ENCODE peak calls at places on chromosomes 13 and 19, in seven cellular contexts. One of them, this sample, is unnamed.
A peak's percentile ranks its signal among the peaks of the same experiment; 100 is the strongest.

GRCh38 chr13:78978381-78978998 is 319.5 kb upstream of the OBI1 start:
- DNase-seq in body of pancreas: peak; percentile 40
- DNase-seq in foreskin fibroblast: peak; percentile 33
- DNase-seq in Peyer's patch: no peak
- DNase-seq in SJSA1: peak; percentile 53
- DNase-seq in fibroblast of the aortic adventitia: peak; percentile 75
- DNase-seq in pancreas: peak; percentile 17
- DNase-seq in this sample: peak; percentile 68

GRCh38 chr13:107480130-107480529 is 735.2 kb downstream of the LIG4 start:
- DNase-seq in body of pancreas: no peak
- DNase-seq in pancreas: no peak
- DNase-seq in foreskin fibroblast: no peak
- DNase-seq in fibroblast of the aortic adventitia: no peak
- DNase-seq in SJSA1: no peak
- DNase-seq in Peyer's patch: no peak
- DNase-seq in this sample: no peak

GRCh38 chr19:38173324-38174041 is 50.5 kb downstream of the DPF1 start:
- DNase-seq in Peyer's patch: peak; percentile 87
- DNase-seq in foreskin fibroblast: peak; percentile 78
- DNase-seq in fibroblast of the aortic adventitia: peak; percentile 74
- DNase-seq in body of pancreas: peak; percentile 72
- DNase-seq in SJSA1: no peak
- DNase-seq in pancreas: peak; percentile 29
- DNase-seq in this sample: no peak

GRCh38 chr13:27288397-27288796 is 17.8 kb downstream of the RASL11A start:
- DNase-seq in body of pancreas: no peak
- DNase-seq in foreskin fibroblast: no peak
- DNase-seq in pancreas: no peak
- DNase-seq in fibroblast of the aortic adventitia: no peak
- DNase-seq in SJSA1: no peak
- DNase-seq in Peyer's patch: no peak
- DNase-seq in this sample: no peak

GRCh38 chr19:1131718-1132552 is 28.1 kb downstream of the GPX4 start:
- DNase-seq in foreskin fibroblast: peak; percentile 97
- DNase-seq in pancreas: peak; percentile 66
- DNase-seq in Peyer's patch: peak; percentile 92
- DNase-seq in fibroblast of the aortic adventitia: peak; percentile 89
- DNase-seq in body of pancreas: peak; percentile 66
- DNase-seq in SJSA1: peak; percentile 88
- DNase-seq in this sample: peak; percentile 70

GRCh38 chr19:1239796-1240737 is 1.5 kb upstream of the ATP5F1D start:
- DNase-seq in foreskin fibroblast: peak; percentile 98
- DNase-seq in fibroblast of the aortic adventitia: peak; percentile 88
- DNase-seq in body of pancreas: peak; percentile 88
- DNase-seq in SJSA1: peak; percentile 90
- DNase-seq in pancreas: peak; percentile 73
- DNase-seq in Peyer's patch: peak; percentile 83
- DNase-seq in this sample: peak; percentile 67

GRCh38 chr13:49828452-49828851 is 36.0 kb upstream of the KPNA3 start:
- DNase-seq in pancreas: no peak
- DNase-seq in foreskin fibroblast: no peak
- DNase-seq in SJSA1: no peak
- DNase-seq in Peyer's patch: no peak
- DNase-seq in body of pancreas: no peak
- DNase-seq in fibroblast of the aortic adventitia: no peak
- DNase-seq in this sample: no peak

GRCh38 chr19:1948676-1949075 is 7.7 kb downstream of the CSNK1G2 start:
- DNase-seq in foreskin fibroblast: no peak
- DNase-seq in body of pancreas: no peak
- DNase-seq in fibroblast of the aortic adventitia: no peak
- DNase-seq in SJSA1: no peak
- DNase-seq in Peyer's patch: no peak
- DNase-seq in pancreas: no peak
- DNase-seq in this sample: no peak

GRCh38 chr19:37931941-37932655 is 25.1 kb downstream of the SIPA1L3 start:
- DNase-seq in foreskin fibroblast: peak; percentile 62
- DNase-seq in Peyer's patch: peak; percentile 90
- DNase-seq in pancreas: peak; percentile 89
- DNase-seq in fibroblast of the aortic adventitia: peak; percentile 68
- DNase-seq in SJSA1: no peak
- DNase-seq in body of pancreas: peak; percentile 92
- DNase-seq in this sample: peak; percentile 68

GRCh38 chr19:43966079-43966694 is 15.2 kb downstream of the ZNF221 start:
- DNase-seq in pancreas: no peak
- DNase-seq in Peyer's patch: no peak
- DNase-seq in foreskin fibroblast: no peak
- DNase-seq in SJSA1: no peak
- DNase-seq in fibroblast of the aortic adventitia: peak; percentile 2
- DNase-seq in body of pancreas: no peak
- DNase-seq in this sample: no peak
- H3K4me3 ChIP-seq in pancreas: no peak overlapping the region
- H3K4me3 ChIP-seq in Peyer's patch: no peak overlapping the region
- H3K4me3 ChIP-seq in foreskin fibroblast: no peak overlapping the region
- H3K4me3 ChIP-seq in SJSA1: no peak overlapping the region
- H3K4me3 ChIP-seq in fibroblast of the aortic adventitia: no peak overlapping the region
- H3K4me3 ChIP-seq in body of pancreas: no peak overlapping the region
- H3K4me3 ChIP-seq in this sample: no peak overlapping the region

DNA sequence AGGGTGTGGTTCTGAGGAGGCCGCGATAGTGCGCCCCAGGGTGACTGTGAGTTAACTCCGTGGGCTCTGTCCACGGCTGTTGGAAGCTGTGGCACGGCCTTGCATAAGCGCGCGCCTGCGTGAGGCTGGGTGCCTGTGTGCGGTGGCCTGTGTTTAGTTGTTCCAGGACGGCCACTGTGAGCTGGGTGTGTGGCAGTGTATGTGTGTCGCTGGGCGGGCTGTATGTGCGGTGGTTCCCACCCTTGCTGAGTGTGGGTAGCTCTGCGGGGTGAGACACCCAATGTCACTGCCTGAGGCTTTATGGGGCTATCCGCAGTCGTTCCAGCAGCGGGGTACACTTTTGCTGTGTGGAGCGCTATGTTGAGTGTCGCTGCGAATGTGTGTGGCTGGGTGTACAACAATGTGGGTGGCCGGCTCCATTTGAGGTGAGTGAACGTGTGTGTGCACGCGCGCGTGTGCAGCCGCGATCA is 438 bp upstream of the SSBP4 start:
- DNase-seq in Peyer's patch: no peak
- DNase-seq in pancreas: no peak
- DNase-seq in foreskin fibroblast: peak; percentile 67
- DNase-seq in fibroblast of the aortic adventitia: peak; percentile 42
- DNase-seq in body of pancreas: peak; percentile 50
- DNase-seq in SJSA1: no peak
- DNase-seq in this sample: no peak
- H3K4me3 ChIP-seq in Peyer's patch: peak overlapping the region; percentile 77
- H3K4me3 ChIP-seq in pancreas: peak overlapping the region; percentile 68
- H3K4me3 ChIP-seq in foreskin fibroblast: peak overlapping the region; percentile 48
- H3K4me3 ChIP-seq in fibroblast of the aortic adventitia: peak overlapping the region; percentile 55
- H3K4me3 ChIP-seq in body of pancreas: no peak overlapping the region
- H3K4me3 ChIP-seq in SJSA1: peak overlapping the region; percentile 81
- H3K4me3 ChIP-seq in this sample: peak overlapping the region; percentile 33

GRCh38 chr19:6765738-6766356 is 1.4 kb downstream of the SH2D3A start:
- DNase-seq in pancreas: peak; percentile 91
- DNase-seq in foreskin fibroblast: no peak
- DNase-seq in SJSA1: no peak
- DNase-seq in fibroblast of the aortic adventitia: no peak
- DNase-seq in Peyer's patch: peak; percentile 95
- DNase-seq in body of pancreas: peak; percentile 99
- DNase-seq in this sample: no peak
- H3K4me3 ChIP-seq in pancreas: peak overlapping the region; percentile 48
- H3K4me3 ChIP-seq in foreskin fibroblast: no peak overlapping the region
- H3K4me3 ChIP-seq in SJSA1: no peak overlapping the region
- H3K4me3 ChIP-seq in fibroblast of the aortic adventitia: no peak overlapping the region
- H3K4me3 ChIP-seq in Peyer's patch: no peak overlapping the region
- H3K4me3 ChIP-seq in body of pancreas: no peak overlapping the region
- H3K4me3 ChIP-seq in this sample: no peak overlapping the region

DNA sequence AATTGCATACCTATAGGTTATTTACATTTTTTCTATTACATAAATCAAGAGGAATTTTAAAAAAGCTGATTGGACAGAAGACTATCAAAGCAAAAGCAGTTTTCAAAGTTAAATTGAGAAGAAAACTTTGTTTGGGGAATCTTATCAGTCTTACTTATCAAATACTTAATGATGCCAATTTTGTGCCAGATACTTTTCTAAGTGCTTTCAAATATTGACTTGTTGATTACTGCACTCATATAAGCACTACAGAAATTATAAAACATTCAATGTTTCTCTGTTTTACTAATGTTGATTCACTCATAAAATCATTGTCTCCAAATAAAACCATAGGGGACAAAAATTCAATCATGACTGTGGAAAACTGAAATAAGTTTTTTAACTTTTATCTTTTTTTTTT is 36.2 kb downstream of the PCDH9 start:
- DNase-seq in pancreas: no peak
- DNase-seq in body of pancreas: no peak
- DNase-seq in SJSA1: no peak
- DNase-seq in Peyer's patch: no peak
- DNase-seq in fibroblast of the aortic adventitia: no peak
- DNase-seq in foreskin fibroblast: no peak
- DNase-seq in this sample: no peak
- H3K4me3 ChIP-seq in pancreas: no peak overlapping the region
- H3K4me3 ChIP-seq in body of pancreas: no peak overlapping the region
- H3K4me3 ChIP-seq in SJSA1: no peak overlapping the region
- H3K4me3 ChIP-seq in Peyer's patch: no peak overlapping the region
- H3K4me3 ChIP-seq in fibroblast of the aortic adventitia: no peak overlapping the region
- H3K4me3 ChIP-seq in foreskin fibroblast: no peak overlapping the region
- H3K4me3 ChIP-seq in this sample: no peak overlapping the region

GRCh38 chr19:43502419-43502976 is 2.0 kb downstream of the PHLDB3 start:
- DNase-seq in body of pancreas: no peak
- DNase-seq in fibroblast of the aortic adventitia: no peak
- DNase-seq in SJSA1: no peak
- DNase-seq in foreskin fibroblast: no peak
- DNase-seq in Peyer's patch: no peak
- DNase-seq in pancreas: no peak
- DNase-seq in this sample: no peak
- H3K4me3 ChIP-seq in body of pancreas: no peak overlapping the region
- H3K4me3 ChIP-seq in fibroblast of the aortic adventitia: peak overlapping the region; percentile 94
- H3K4me3 ChIP-seq in SJSA1: no peak overlapping the region
- H3K4me3 ChIP-seq in foreskin fibroblast: peak overlapping the region; percentile 73
- H3K4me3 ChIP-seq in Peyer's patch: no peak overlapping the region
- H3K4me3 ChIP-seq in pancreas: no peak overlapping the region
- H3K4me3 ChIP-seq in this sample: no peak overlapping the region

GRCh38 chr19:17136026-17136425 is 60.4 kb downstream of the MYO9B start:
- DNase-seq in pancreas: no peak
- DNase-seq in foreskin fibroblast: no peak
- DNase-seq in SJSA1: no peak
- DNase-seq in fibroblast of the aortic adventitia: no peak
- DNase-seq in Peyer's patch: no peak
- DNase-seq in body of pancreas: no peak
- DNase-seq in this sample: no peak
- H3K4me3 ChIP-seq in pancreas: no peak overlapping the region
- H3K4me3 ChIP-seq in foreskin fibroblast: peak overlapping the region; percentile 53
- H3K4me3 ChIP-seq in SJSA1: no peak overlapping the region
- H3K4me3 ChIP-seq in fibroblast of the aortic adventitia: no peak overlapping the region
- H3K4me3 ChIP-seq in Peyer's patch: no peak overlapping the region
- H3K4me3 ChIP-seq in body of pancreas: no peak overlapping the region
- H3K4me3 ChIP-seq in this sample: no peak overlapping the region

DNA sequence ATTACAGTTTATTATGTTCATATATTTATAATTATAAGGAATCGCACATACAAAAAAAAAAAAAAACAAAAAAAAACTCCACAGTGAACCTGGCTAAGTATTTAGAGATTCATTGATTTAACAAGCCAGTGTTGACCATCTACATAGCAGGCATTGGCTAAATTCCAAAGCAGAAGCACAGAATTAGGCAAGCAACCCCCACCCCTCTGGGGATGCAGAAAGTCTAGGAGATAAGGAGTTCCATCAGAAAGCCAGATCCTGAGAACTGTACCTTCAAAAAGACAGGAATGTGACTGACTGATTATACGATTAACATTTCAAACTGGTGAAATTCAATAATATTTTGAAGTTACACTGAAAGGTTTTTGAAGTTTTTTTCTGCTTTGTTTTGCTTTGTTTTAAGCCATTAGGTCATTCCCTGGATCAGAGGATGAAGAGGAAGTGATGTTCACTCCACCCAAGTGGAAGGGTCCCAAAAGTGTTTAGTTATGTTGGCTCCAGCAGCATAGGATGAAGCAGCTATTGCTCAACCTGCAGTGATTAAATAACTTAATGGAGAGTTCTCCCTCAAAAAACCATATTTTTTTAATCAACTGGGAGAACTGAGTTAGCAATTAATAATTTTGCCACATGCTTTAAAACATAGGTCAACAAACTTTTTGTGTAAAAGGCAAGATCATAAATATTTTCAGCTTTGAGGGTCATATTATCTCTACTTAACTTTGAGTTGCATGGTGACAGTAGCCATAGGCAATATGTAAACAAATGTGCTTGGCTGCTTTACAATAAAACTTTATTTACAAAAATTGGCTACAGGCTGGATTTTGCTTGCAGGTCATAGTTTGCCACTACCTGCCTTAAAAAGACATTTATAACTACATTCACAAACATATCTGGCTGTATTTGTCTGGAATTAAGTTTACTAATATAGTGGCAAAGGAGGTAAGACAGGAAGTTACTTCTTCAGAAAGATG is 49.6 kb downstream of the DOCK9 start:
- DNase-seq in pancreas: no peak
- DNase-seq in SJSA1: no peak
- DNase-seq in foreskin fibroblast: peak; percentile 90
- DNase-seq in body of pancreas: no peak
- DNase-seq in fibroblast of the aortic adventitia: peak; percentile 97
- DNase-seq in Peyer's patch: no peak
- DNase-seq in this sample: peak; percentile 30
- H3K4me3 ChIP-seq in pancreas: no peak overlapping the region
- H3K4me3 ChIP-seq in SJSA1: no peak overlapping the region
- H3K4me3 ChIP-seq in foreskin fibroblast: no peak overlapping the region
- H3K4me3 ChIP-seq in body of pancreas: no peak overlapping the region
- H3K4me3 ChIP-seq in fibroblast of the aortic adventitia: no peak overlapping the region
- H3K4me3 ChIP-seq in Peyer's patch: no peak overlapping the region
- H3K4me3 ChIP-seq in this sample: no peak overlapping the region

DNA sequence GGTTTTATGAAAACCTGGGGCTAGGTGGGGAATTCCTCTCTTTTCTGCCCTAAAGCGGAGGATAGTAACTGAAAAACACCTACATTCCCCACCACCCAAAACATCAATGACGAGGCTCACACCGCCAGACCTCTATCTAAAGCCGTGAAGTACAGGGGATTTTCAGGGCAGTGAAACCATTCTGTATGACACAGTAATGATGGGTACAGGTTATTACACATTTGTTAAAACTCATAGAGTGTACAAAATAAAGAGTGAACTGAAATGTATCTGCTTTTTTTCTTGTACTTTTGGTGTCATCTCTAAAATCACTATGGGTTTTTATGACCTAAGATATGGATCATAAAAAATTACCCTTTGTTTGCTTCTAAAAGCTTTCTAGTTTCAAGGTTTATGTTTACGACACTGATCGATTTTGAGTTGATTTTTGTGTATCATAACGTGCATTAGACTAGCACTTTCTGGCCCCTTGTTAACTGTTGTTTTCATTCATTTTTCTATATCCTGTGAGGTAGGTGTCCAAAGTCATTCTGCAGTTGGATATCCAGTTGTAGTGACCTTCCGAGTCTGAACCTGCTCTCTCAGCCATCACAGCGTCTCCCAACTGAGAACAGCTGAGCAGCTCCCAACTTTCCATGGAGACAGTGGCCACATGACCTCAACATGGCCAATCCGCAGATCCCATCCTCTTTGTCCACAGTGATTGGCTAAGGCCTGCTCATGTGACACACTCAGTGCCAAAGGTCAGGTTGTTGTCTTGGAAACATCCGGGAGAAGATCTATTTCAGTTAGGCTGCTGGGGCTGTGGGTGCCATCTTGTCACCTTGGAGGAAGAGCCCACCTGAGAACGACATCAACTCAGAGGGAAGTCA is 10.3 kb downstream of the MBD3L2B start:
- DNase-seq in SJSA1: no peak
- DNase-seq in Peyer's patch: no peak
- DNase-seq in foreskin fibroblast: no peak
- DNase-seq in fibroblast of the aortic adventitia: no peak
- DNase-seq in pancreas: no peak
- DNase-seq in body of pancreas: no peak
- DNase-seq in this sample: no peak
- H3K4me3 ChIP-seq in SJSA1: no peak overlapping the region
- H3K4me3 ChIP-seq in Peyer's patch: no peak overlapping the region
- H3K4me3 ChIP-seq in foreskin fibroblast: no peak overlapping the region
- H3K4me3 ChIP-seq in fibroblast of the aortic adventitia: no peak overlapping the region
- H3K4me3 ChIP-seq in pancreas: no peak overlapping the region
- H3K4me3 ChIP-seq in body of pancreas: no peak overlapping the region
- H3K4me3 ChIP-seq in this sample: no peak overlapping the region

This sample was measured in brain microvascular endothelial cell.